ENCODE peak calls at places on chromosomes 5 and 9, in six cellular contexts. U, X, Z, S, F and P are unnamed samples.

GRCh38 chr5:158430166-158430828 is 571.4 kb upstream of the CLINT1 start:
- DNase-seq in S (no peak), X (no peak), Z (no peak), U (no peak), F (no peak), P (no peak)

GRCh38 chr5:52710310-52710971 is 77.3 kb upstream of the ITGA1 start:
- DNase-seq in S (no peak), F (no peak), X (no peak), Z (no peak), U (no peak), P (no peak)

GRCh38 chr9:124514125-124514524 is 6.9 kb upstream of the NR5A1 start:
- DNase-seq in Z (no peak), F (no peak), S (no peak), X (no peak), U (no peak), P (no peak)

GRCh38 chr9:98021306-98022040 is 35.1 kb upstream of the NANS start:
- DNase-seq in U (no peak), F (no peak), X (no peak), S (no peak), Z (no peak), P (no peak)

GRCh38 chr5:176831425-176831824 is 21.1 kb downstream of the UNC5A start:
- DNase-seq in X (no peak), S (no peak), F (no peak), Z (no peak), U (no peak), P (no peak)

GRCh38 chr5:16922430-16922829 is 13.7 kb downstream of the MYO10 start:
- DNase-seq in Z (no peak), F (no peak), U (no peak), X (no peak), S (no peak), P (no peak)

GRCh38 chr5:171606414-171607024 is 179.1 kb upstream of the SMIM23 start:
- DNase-seq in Z (no peak), F (no peak), X (no peak), U (no peak), S (no peak), P (peak)

GRCh38 chr5:35785601-35786085 is 71.0 kb upstream of the IL7R start:
- DNase-seq in U (no peak), S (no peak), F (no peak), Z (no peak), X (no peak), P (no peak)

GRCh38 chr5:161378701-161379100 is 167.8 kb downstream of the GABRB2 start:
- DNase-seq in S (no peak), F (no peak), U (no peak), X (no peak), Z (no peak), P (no peak)

GRCh38 chr5:36059571-36060515 is 6.8 kb downstream of the UGT3A2 start:
- DNase-seq in S (no peak), U (no peak), X (no peak), Z (peak), F (no peak), P (no peak)

GRCh38 chr9:20558609-20559016 is 63.7 kb downstream of the MLLT3 start:
- DNase-seq in U (no peak), S (no peak), F (peak), X (peak), Z (peak), P (peak)

GRCh38 chr9:15104826-15105420 is 194.7 kb upstream of the FREM1 start:
- DNase-seq in S (no peak), X (peak), Z (peak), F (peak), U (peak), P (peak)

GRCh38 chr9:89748831-89749499 is 144.2 kb downstream of the GADD45G start:
- DNase-seq in S (no peak), X (no peak), F (no peak), Z (no peak), U (no peak), P (no peak)

GRCh38 chr5:100900796-100901731 is 2.0 kb downstream of the ST8SIA4 start:
- DNase-seq in F (peak), Z (no peak), S (no peak), X (no peak), U (peak), P (peak)

GRCh38 chr5:56288880-56289601 is 55.9 kb upstream of the ANKRD55 start:
- DNase-seq in X (no peak), Z (no peak), U (no peak), S (no peak), F (no peak), P (no peak)

GRCh38 chr5:139659673-139660072 is 11.5 kb downstream of the CXXC5 start:
- DNase-seq in X (peak), Z (no peak), S (no peak), U (no peak), F (no peak), P (peak)

GRCh38 chr5:135134686-135135381 is 100.8 kb upstream of the PITX1 start:
- DNase-seq in U (peak), F (no peak), Z (no peak), X (no peak), S (no peak), P (no peak)

GRCh38 chr9:36317766-36318165 is 59.5 kb upstream of the GNE start:
- DNase-seq in X (no peak), S (no peak), U (peak), F (peak), Z (no peak), P (no peak)

GRCh38 chr5:167587768-167588167 is 703.7 kb upstream of the WWC1 start:
- DNase-seq in X (peak), S (no peak), U (no peak), F (peak), Z (peak), P (peak)

GRCh38 chr5:172909931-172910502 is 49.2 kb upstream of the RPL26L1 start:
- DNase-seq in S (no peak), Z (peak), F (no peak), U (no peak), X (no peak), P (peak)

GRCh38 chr9:127968046-127968445 is 12.7 kb downstream of the EEIG1 start:
- DNase-seq in X (peak), U (peak), Z (peak), F (no peak), S (no peak), P (peak)

GRCh38 chr5:162603399-162603798 is 535.8 kb downstream of the GABRG2 start:
- DNase-seq in U (no peak), Z (no peak), X (no peak), S (no peak), F (no peak), P (no peak)

GRCh38 chr9:135065804-135066203 is 21.7 kb upstream of the OLFM1 start:
- DNase-seq in F (no peak), Z (no peak), S (no peak), X (no peak), U (no peak), P (no peak)

GRCh38 chr5:59206132-59206581 is 623.3 kb downstream of the RAB3C start:
- DNase-seq in U (no peak), X (no peak), S (no peak), F (no peak), Z (peak), P (peak)

GRCh38 chr5:142152383-142152730 is 43.8 kb downstream of the NDFIP1 start:
- DNase-seq in Z (no peak), F (peak), X (no peak), S (no peak), U (no peak), P (peak)

GRCh38 chr9:112332674-112332976 is 794 bp downstream of the PTBP3 start:
- DNase-seq in F (no peak), Z (no peak), S (no peak), U (no peak), X (no peak), P (no peak)

GRCh38 chr5:147234825-147235635 is at the start of gene STK32A:
- DNase-seq in X (no peak), U (peak), F (peak), S (peak), Z (no peak), P (peak)

GRCh38 chr9:94760646-94761045 is 34.1 kb downstream of the AOPEP start:
- DNase-seq in F (no peak), X (no peak), S (no peak), Z (no peak), U (no peak), P (no peak)

GRCh38 chr9:137217276-137218211 is 4.5 kb downstream of the RNF208 start:
- DNase-seq in F (peak), S (no peak), Z (no peak), U (peak), X (peak), P (peak)

GRCh38 chr5:73322453-73323076 is 126.0 kb downstream of the FOXD1 start:
- DNase-seq in X (no peak), U (no peak), F (no peak), S (no peak), Z (no peak), P (no peak)

GRCh38 chr9:20495133-20495532 is 127.2 kb downstream of the MLLT3 start:
- DNase-seq in X (no peak), F (no peak), Z (no peak), U (no peak), S (no peak), P (no peak)

GRCh38 chr5:158654415-158654814 is 445.3 kb downstream of the EBF1 start:
- DNase-seq in X (no peak), S (no peak), U (no peak), Z (no peak), F (no peak), P (no peak)

GRCh38 chr9:127816362-127816725 is 13.7 kb downstream of the FPGS start:
- DNase-seq in U (no peak), Z (no peak), S (no peak), X (no peak), F (no peak), P (no peak)

GRCh38 chr5:116652196-116652729 is 77.6 kb upstream of the SEMA6A start:
- DNase-seq in X (no peak), U (no peak), S (peak), Z (no peak), F (peak), P (peak)